ENCODE peak calls at places on chromosome 19, in seven cellular contexts. M is heart right ventricle; D is body of pancreas; X is CD8-positive, alpha-beta memory T cell; W is thyroid gland; H is fibroblast of lung; V is cardiac muscle cell. T is an unnamed sample. For H3K4me1, the result is how much of the 10 kb centered on the place peaks cover.

GRCh38 chr19:45971260-45971902 is 2.3 kb downstream of the NOVA2 start:
- DNase-seq in M (peak), D (no peak), X (no peak), W (no peak), H (no peak), V (no peak), T (no peak)

GRCh38 chr19:46202872-46203860 is 26.4 kb upstream of the IGFL1 start:
- DNase-seq in M (no peak), D (no peak), X (no peak), W (no peak), H (no peak), V (no peak), T (no peak)

GRCh38 chr19:21482863-21483276 is 22.5 kb upstream of the ZNF429 start:
- DNase-seq in M (peak), D (peak), X (peak), W (peak), H (peak), V (peak), T (no peak)

GRCh38 chr19:45767410-45767880 is 1.6 kb downstream of the SIX5 start:
- DNase-seq in M (peak), D (peak), X (no peak), W (peak), H (peak), V (peak), T (peak)

GRCh38 chr19:44548736-44549135 is 19.3 kb upstream of the CEACAM20 start:
- DNase-seq in M (no peak), D (no peak), X (no peak), W (no peak), H (peak), V (no peak), T (peak)

GRCh38 chr19:49064768-49065611 is at the start of gene NTF4:
- DNase-seq in M (no peak), D (peak), X (no peak), W (peak), H (peak), V (peak), T (no peak)

GRCh38 chr19:34313188-34313587 is 51.8 kb upstream of the GPI start:
- DNase-seq in M (peak), D (no peak), X (no peak), W (no peak), H (peak), V (no peak), T (no peak)

GRCh38 chr19:1273263-1274041 is 1.9 kb upstream of the FAM174C start:
- DNase-seq in M (no peak), D (no peak), X (no peak), W (no peak), H (no peak), V (no peak), T (no peak)

GRCh38 chr19:38879400-38879751 is 1.3 kb upstream of the RINL start:
- DNase-seq in M (no peak), D (no peak), X (no peak), W (no peak), H (no peak), V (no peak), T (no peak)

GRCh38 chr19:48991011-48991609 is 2.0 kb downstream of the GYS1 start:
- DNase-seq in M (no peak), D (no peak), X (no peak), W (no peak), H (no peak), V (no peak), T (no peak)

GRCh38 chr19:1400281-1401137 is 833 bp downstream of the GAMT start:
- DNase-seq in M (peak), D (peak), X (no peak), W (peak), H (no peak), V (peak), T (no peak)

GRCh38 chr19:3135961-3136683 is at the start of gene GNA15:
- DNase-seq in M (no peak), D (no peak), X (no peak), W (no peak), H (no peak), V (no peak), T (no peak)

GRCh38 chr19:5932593-5933262 is 18.7 kb downstream of the CAPS start:
- DNase-seq in M (no peak), D (no peak), X (no peak), W (no peak), H (no peak), V (no peak), T (no peak)

GRCh38 chr19:5934002-5934401 is 19.9 kb downstream of the CAPS start:
- DNase-seq in M (no peak), D (no peak), X (no peak), W (no peak), H (no peak), V (no peak), T (no peak)

GRCh38 chr19:5932146-5932545 is 18.1 kb downstream of the CAPS start:
- DNase-seq in M (no peak), D (no peak), X (no peak), W (no peak), H (no peak), V (no peak), T (no peak)

GRCh38 chr19:5934779-5935472 is 20.9 kb downstream of the CAPS start:
- DNase-seq in M (no peak), D (no peak), X (no peak), W (no peak), H (peak), V (no peak), T (no peak)

GRCh38 chr19:5933391-5933998 is 19.4 kb downstream of the CAPS start:
- DNase-seq in M (no peak), D (no peak), X (no peak), W (no peak), H (no peak), V (no peak), T (no peak)
- H3K27ac ChIP-seq in M (peak), D (no peak), X (no peak), W (no peak), H (peak), V (peak), T (no peak)

DNA sequence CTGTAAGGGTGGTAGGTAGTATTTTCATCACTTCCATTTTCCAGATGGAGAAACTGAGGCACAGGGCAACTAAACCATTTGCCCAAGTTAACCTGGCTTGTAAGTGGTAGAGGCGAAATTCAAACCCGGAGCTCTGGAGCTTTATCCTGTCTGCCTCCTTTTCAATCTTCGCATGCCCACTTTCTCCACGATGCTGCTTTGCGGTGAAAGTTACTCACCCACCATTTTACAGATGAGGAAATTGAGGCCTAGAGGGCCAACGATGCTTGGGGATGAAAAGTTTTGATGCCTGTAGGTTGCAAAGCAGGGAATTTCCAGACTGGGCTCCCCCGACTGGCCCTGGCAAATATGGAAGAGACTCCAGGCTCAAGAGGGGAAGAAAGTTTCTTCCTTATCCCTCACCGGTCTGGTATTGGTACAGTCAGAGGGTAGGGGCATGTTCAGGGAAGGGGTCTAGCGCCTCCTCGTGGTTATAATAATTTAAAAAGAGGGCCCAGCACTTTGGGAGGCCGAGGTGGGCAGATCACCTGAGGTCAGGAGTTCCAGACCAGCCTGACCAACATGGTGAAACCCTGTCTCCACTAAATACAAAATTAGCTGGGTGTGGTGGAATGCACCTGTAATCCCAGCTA is 1.9 kb upstream of the SH2D3A start:
- DNase-seq in M (no peak), D (no peak), X (no peak), W (no peak), H (no peak), V (peak), T (no peak)
- H3K4me3 ChIP-seq in M (no peak), D (no peak), X (no peak), W (no peak), H (no peak), V (no peak), T (no peak)

GRCh38 chr19:14477417-14478112 is 2.4 kb upstream of the PTGER1 start:
- DNase-seq in M (no peak), D (no peak), X (no peak), W (no peak), H (peak), V (no peak), T (no peak)
- H3K4me1 ChIP-seq in M (under half), D (under half), X (under half), W (under half), H (under half), V (under half), T (under half)

GRCh38 chr19:29831686-29832085 is 19.9 kb downstream of the CCNE1 start:
- DNase-seq in M (no peak), D (no peak), X (no peak), W (no peak), H (no peak), V (no peak), T (no peak)
- H3K27ac ChIP-seq in M (peak), D (no peak), X (no peak), W (no peak), H (no peak), V (no peak), T (no peak)

DNA sequence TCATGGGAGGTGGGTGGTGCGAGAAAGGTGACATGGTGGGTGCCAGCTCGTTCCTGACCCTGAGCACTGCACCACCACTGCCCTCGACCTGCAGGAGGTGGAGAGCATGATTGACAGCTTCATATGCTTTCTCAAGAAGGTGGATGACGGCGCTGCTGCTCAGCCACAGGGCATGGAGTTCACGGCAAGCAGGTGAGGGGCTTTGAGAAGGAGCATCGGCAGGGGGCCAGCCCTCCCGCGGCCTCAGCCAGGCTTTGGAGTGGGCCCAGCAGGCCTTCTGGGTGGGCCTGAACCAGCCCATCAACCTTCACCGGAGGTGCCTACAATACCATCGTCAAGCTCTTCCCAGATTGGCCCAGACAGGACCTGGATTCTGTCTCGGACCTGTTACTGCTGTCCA is 18.9 kb upstream of the ZNF14 start:
- DNase-seq in M (no peak), D (no peak), X (no peak), W (no peak), H (no peak), V (no peak), T (no peak)
- H3K4me3 ChIP-seq in M (no peak), D (no peak), X (no peak), W (no peak), H (no peak), V (no peak), T (no peak)

GRCh38 chr19:18668252-18668631 is 15.2 kb upstream of the CRTC1 start:
- DNase-seq in M (no peak), D (no peak), X (no peak), W (no peak), H (no peak), V (no peak), T (no peak)
- H3K4me1 ChIP-seq in M (under half), D (under half), X (under half), W (under half), H (under half), V (under half), T (under half)

GRCh38 chr19:47595937-47596336 is 13.0 kb upstream of the BICRA start:
- DNase-seq in M (no peak), D (no peak), X (no peak), W (no peak), H (no peak), V (no peak), T (no peak)
- H3K27ac ChIP-seq in M (peak), D (no peak), X (no peak), W (no peak), H (no peak), V (no peak), T (no peak)

DNA sequence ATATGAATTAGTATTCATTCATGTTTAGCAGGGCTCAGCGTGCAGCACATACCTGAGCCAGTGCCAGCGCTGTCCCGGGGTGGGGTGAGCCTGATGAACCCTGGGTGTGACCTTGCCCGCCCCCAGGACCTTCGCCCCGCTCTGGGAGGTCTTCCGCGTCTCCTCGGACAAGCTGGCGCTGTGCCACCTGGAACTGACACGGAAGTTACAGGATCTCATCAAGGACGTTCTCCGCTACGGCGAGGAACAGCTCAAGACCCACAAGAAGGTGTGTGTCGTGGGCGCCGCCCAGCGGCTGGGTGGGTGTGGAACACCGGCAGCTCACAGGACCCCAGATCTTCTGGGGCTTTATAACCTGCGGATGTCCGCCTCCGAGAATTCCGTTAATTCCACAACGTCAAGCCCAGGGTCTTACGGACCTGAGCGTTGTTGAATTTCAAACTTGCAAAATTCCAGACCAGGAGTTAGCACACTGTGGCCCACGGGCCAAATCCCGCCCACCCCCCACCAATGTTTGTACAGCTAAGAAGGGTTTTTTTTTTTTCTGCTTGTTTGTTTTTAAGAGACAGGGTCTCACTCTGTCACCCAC is 15.4 kb downstream of the FCHO1 start:
- DNase-seq in M (peak), D (peak), X (peak), W (peak), H (peak), V (peak), T (peak)
- H3K4me3 ChIP-seq in M (peak), D (no peak), X (no peak), W (no peak), H (no peak), V (no peak), T (no peak)

DNA sequence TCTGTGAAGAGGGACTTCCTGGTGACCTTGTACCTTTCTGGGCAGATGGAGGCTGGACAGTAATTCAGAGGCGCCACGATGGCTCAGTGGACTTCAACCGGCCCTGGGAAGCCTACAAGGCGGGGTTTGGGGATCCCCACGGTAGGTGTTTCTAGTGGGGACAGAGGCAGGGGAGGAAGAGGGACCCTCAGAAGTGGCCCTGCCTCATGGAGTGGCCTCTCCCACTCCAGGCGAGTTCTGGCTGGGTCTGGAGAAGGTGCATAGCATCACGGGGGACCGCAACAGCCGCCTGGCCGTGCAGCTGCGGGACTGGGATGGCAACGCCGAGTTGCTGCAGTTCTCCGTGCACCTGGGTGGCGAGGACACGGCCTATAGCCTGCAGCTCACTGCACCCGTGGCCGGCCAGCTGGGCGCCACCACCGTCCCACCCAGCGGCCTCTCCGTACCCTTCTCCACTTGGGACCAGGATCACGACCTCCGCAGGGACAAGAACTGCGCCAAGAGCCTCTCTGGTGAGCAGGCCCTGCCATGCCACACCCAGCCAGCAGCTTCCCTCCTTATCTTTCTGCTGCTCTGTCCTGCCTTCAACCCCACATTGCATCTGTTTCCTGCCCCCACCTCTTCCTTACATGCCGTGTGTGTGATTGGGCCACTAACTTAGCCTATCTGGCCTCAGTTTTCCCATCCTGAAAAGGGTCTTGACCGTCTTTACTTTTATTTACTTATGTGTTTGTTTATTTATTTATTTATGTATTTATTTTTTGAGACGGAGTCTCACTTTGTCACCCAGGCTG is 7.3 kb downstream of the ANGPTL4 start:
- DNase-seq in M (no peak), D (peak), X (no peak), W (no peak), H (no peak), V (no peak), T (no peak)
- H3K4me1 ChIP-seq in M (under half), D (half or more), X (under half), W (half or more), H (under half), V (under half), T (under half)

T was measured in SJSA1.